ENCODE peak calls at places on chromosomes 2 and 18, in nine cellular contexts. X is iPS-NIHi11, E is sigmoid colon, W is stomach, O is sciatic nerve, P is memory B cell, Y is endodermal cell, U is frontal cortex, F is H54. N is an unnamed sample.

GRCh38 chr2:171688129-171688465 is 828 bp downstream of the DYNC1I2 start:
- DNase-seq in X (no peak), E (no peak), W (no peak), O (no peak), P (peak), Y (no peak), U (no peak), F (no peak), N (no peak)

GRCh38 chr2:20604957-20605381 is 45.9 kb downstream of the HS1BP3 start:
- DNase-seq in X (no peak), E (peak), W (no peak), O (peak), P (no peak), Y (no peak), U (no peak), F (no peak), N (no peak)

GRCh38 chr2:15869396-15869795 is 71.0 kb upstream of the MYCN start:
- DNase-seq in X (no peak), E (no peak), W (no peak), O (no peak), P (no peak), Y (no peak), U (no peak), F (no peak), N (no peak)

GRCh38 chr2:15584767-15585469 is 6.8 kb upstream of the DDX1 start:
- DNase-seq in X (no peak), E (no peak), W (no peak), O (no peak), P (no peak), Y (no peak), U (no peak), F (peak), N (no peak)

GRCh38 chr18:76494541-76495403 is at the start of gene ZNF516:
- DNase-seq in X (peak), E (no peak), W (peak), O (no peak), P (no peak), Y (peak), U (peak), F (no peak), N (peak)

GRCh38 chr2:42045956-42046748 is 1.7 kb upstream of the PKDCC start:
- DNase-seq in X (no peak), E (no peak), W (no peak), O (no peak), P (no peak), Y (no peak), U (no peak), F (no peak), N (no peak)

GRCh38 chr2:74707837-74708236 is 53.8 kb downstream of the SEMA4F start:
- DNase-seq in X (no peak), E (no peak), W (no peak), O (no peak), P (no peak), Y (no peak), U (no peak), F (no peak), N (no peak)

GRCh38 chr2:207663870-207664545 is 38.8 kb upstream of the METTL21A start:
- DNase-seq in X (no peak), E (no peak), W (no peak), O (no peak), P (no peak), Y (no peak), U (no peak), F (no peak), N (no peak)

GRCh38 chr18:23144628-23145027 is 9.3 kb downstream of the CABLES1 start:
- DNase-seq in X (no peak), E (no peak), W (no peak), O (no peak), P (no peak), Y (no peak), U (no peak), F (no peak), N (no peak)

GRCh38 chr2:241391892-241392665 is 36.0 kb downstream of the FARP2 start:
- DNase-seq in X (peak), E (no peak), W (peak), O (no peak), P (no peak), Y (peak), U (no peak), F (no peak), N (peak)